ENCODE peak calls at places on chromosomes 4 and X, in four cellular contexts. Y, B, N and M are unnamed samples.

GRCh38 chrX:40207626-40208025 is 109.9 kb upstream of the BCOR start:
- DNase-seq in Y (no peak), B (peak; percentile 21), N (no peak), M (peak; percentile 53)

GRCh38 chrX:68827256-68827655 is 1.6 kb upstream of the EFNB1 start:
- DNase-seq in Y (no peak), B (no peak), N (no peak), M (peak; percentile 14)

GRCh38 chr4:24175707-24176106 is 285.9 kb upstream of the PPARGC1A start:
- DNase-seq in Y (no peak), B (no peak), N (no peak), M (no peak)

GRCh38 chrX:6910218-6910617 is 237.3 kb upstream of the STS start:
- DNase-seq in Y (no peak), B (no peak), N (no peak), M (no peak)

GRCh38 chr4:94256833-94257232 is 49.2 kb downstream of the SMARCAD1 start:
- DNase-seq in Y (no peak), B (no peak), N (no peak), M (no peak)

GRCh38 chr4:140903522-140903928 is 147.3 kb upstream of the TBC1D9 start:
- DNase-seq in Y (no peak), B (no peak), N (no peak), M (no peak)

GRCh38 chr4:53551963-53552362 is 39.3 kb downstream of the LNX1 start:
- DNase-seq in Y (no peak), B (no peak), N (no peak), M (no peak)

GRCh38 chr4:1950369-1950768 is 58.4 kb downstream of the NELFA start:
- DNase-seq in Y (no peak), B (no peak), N (no peak), M (no peak)

GRCh38 chr4:147790412-147790811 is 58.5 kb downstream of the ARHGAP10 start:
- DNase-seq in Y (no peak), B (no peak), N (no peak), M (no peak)

DNA sequence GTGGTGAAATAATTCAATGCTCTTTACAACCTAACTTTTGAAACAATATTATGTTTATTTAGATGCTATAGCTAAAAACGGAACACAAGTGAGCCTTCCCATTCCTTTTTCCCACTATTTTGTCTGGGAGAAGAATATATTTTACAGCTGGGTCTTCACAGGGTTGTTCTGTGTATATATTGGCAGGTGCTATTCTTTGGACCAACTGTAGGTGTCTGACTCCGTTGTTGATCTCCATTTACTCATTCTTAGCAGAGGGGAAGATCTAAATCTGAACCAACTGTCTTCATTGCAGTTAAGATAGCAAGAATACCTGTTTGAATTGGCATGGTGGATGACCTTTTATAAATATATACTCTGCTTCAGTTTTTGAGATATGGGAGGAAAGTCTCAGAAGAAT is 257.4 kb downstream of the CFAP299 start:
- DNase-seq in Y (peak; percentile 35), B (no peak), N (no peak), M (peak; percentile 12)
- TF ChIP-seq CTCF in Y (peak; percentile 36), B (no peak), N (no peak), M (peak; percentile 32)

DNA sequence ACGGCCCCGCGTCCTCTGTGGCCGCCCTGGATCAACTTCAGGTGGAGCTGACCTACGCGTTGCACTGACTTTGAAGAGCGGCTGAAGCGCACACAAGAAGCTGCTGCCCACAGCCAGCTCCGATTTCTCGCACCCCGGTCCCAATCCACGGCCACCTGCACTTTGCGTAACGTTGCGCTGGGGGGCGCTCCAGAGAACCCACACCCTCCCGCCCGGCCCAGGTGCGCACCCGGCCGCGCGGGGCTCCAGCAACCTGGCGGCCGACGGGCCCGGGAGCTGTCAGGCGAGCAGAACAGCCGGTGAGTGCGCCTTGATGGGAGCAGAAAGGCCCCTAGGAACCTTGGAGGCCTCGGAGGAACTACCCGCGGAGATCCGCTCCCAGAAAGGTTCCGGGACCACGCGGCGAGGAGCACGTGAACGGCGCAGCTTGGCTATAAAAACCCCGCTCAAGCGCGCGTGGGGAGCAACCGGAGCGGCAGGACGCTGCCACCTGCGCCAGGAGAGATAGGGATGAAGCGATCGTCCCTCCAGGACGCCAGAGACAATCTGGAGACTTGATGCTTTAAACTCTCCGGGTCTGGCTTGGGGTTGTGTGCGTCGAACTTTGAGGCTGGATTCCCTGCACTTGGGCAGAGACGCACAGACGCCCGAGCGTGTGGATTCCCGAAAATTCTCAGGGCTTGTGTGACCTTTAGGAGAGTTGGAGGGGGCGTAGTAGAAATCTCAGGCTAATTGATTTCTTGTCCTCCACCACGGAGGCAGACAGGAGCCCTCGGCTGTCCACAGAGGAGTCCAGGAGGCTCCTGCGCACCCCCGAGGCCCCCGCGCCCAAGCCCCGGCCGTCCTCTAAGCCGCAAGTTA is 591 bp upstream of the NWD2 start:
- DNase-seq in Y (peak; percentile 83), B (no peak), N (no peak), M (peak; percentile 26)
- TF ChIP-seq CTCF in Y (peak; percentile 58), B (no peak), N (no peak), M (peak; percentile 26)

GRCh38 chrX:155535866-155536265 is 76.9 kb downstream of the TMLHE start:
- DNase-seq in Y (no peak), B (no peak), N (no peak), M (no peak)

DNA sequence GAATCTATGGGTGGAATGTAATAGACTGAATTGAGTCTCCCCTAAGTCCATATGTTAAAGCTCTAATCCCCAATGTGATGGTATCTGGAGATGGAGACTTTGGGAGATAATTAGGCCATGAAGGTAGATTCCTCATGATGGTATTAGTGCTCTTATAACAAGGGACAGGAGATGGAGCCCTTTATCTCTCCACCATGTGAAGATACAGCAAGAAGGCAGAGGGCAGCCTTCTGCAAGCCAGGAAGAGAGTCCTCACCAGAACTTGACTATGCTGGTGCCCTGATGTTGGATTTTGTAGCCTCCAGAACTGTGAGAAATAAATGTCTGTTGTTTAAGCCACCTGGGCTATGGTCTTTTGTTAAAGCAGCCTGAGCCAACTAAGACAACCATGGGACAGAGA is 76.4 kb upstream of the F8A3 start:
- DNase-seq in Y (no peak), B (no peak), N (no peak), M (no peak)
- TF ChIP-seq CTCF in Y (no peak), B (no peak), N (no peak), M (no peak)

DNA sequence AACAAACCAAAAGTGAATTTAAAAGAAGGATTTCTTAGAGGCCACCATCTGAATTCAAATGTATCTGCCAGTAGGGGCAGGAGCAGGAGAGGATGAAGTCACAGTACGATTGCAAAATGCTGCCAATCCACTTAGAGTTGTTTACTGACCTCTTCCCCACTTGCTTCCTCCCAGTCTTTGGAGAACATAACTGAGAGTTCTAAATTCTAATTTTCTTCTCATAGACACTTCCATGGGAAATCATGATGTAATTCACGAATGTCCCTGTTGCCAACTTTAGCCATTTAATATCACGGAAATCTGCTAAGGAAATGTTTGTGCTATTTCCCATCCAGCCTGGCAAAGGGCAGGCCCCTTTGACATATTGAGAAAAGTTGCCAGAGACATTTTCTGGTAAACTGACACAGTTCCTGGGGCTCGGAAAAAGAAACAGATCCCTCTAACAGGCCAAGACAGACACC is 33.6 kb upstream of the NOCT start:
- DNase-seq in Y (peak; percentile 42), B (no peak), N (no peak), M (no peak)
- TF ChIP-seq CTCF in Y (no peak), B (no peak), N (peak; percentile 12), M (no peak)